ENCODE peak calls at places on chromosomes 13 and 19, in five cellular contexts. M is IMR-90, O is HepG2, R is A549, D is H1. E is an unnamed sample.

GRCh38 chr13:55517312-55517711 is 1623.4 kb upstream of the PRR20A start:
- DNase-seq in M (no peak), O (no peak), R (no peak), D (no peak), E (no peak)

GRCh38 chr19:3368848-3369336 is 2.5 kb downstream of the NFIC start:
- DNase-seq in M (peak; percentile 44), O (no peak), R (no peak), D (no peak), E (no peak)

GRCh38 chr19:45423033-45423588 is 606 bp downstream of the ERCC1 start:
- DNase-seq in M (no peak), O (no peak), R (no peak), D (no peak), E (no peak)

GRCh38 chr13:22812793-22813192 is 368.0 kb upstream of the SGCG start:
- DNase-seq in M (no peak), O (no peak), R (peak; percentile 10), D (no peak), E (no peak)

GRCh38 chr19:57363734-57364181 is 407 bp downstream of the TRAPPC2B start:
- DNase-seq in M (peak; percentile 12), O (peak; percentile 16), R (no peak), D (no peak), E (no peak)

GRCh38 chr13:79901336-79901735 is 420.4 kb downstream of the NDFIP2 start:
- DNase-seq in M (peak; percentile 13), O (no peak), R (no peak), D (no peak), E (no peak)

GRCh38 chr19:48636859-48637448 is at the start of gene DBP:
- DNase-seq in M (no peak), O (no peak), R (peak; percentile 79), D (no peak), E (no peak)

GRCh38 chr13:54150851-54151250 is 1122.2 kb downstream of the OLFM4 start:
- DNase-seq in M (no peak), O (no peak), R (no peak), D (no peak), E (no peak)

GRCh38 chr19:45999653-46000121 is 4.4 kb downstream of the CCDC61 start:
- DNase-seq in M (peak; percentile 43), O (no peak), R (peak; percentile 45), D (no peak), E (no peak)

GRCh38 chr13:25179810-25180437 is 7.8 kb upstream of the AMER2 start:
- DNase-seq in M (no peak), O (no peak), R (no peak), D (no peak), E (no peak)

GRCh38 chr13:100019780-100020356 is 38.3 kb downstream of the ZIC2 start:
- DNase-seq in M (no peak), O (peak; percentile 48), R (no peak), D (no peak), E (no peak)

GRCh38 chr13:50124536-50125305 is 109.5 kb downstream of the KCNRG start:
- DNase-seq in M (peak; percentile 56), O (peak; percentile 33), R (peak; percentile 54), D (no peak), E (no peak)

GRCh38 chr13:41608779-41609178 is 151.4 kb downstream of the RGCC start:
- DNase-seq in M (peak; percentile 70), O (no peak), R (no peak), D (no peak), E (no peak)

GRCh38 chr19:1164684-1165531 is 9.2 kb downstream of the SBNO2 start:
- DNase-seq in M (no peak), O (no peak), R (no peak), D (no peak), E (no peak)

GRCh38 chr13:110323172-110323851 is 16.2 kb downstream of the COL4A2 start:
- DNase-seq in M (peak; percentile 96), O (no peak), R (peak; percentile 61), D (no peak), E (no peak)

GRCh38 chr13:113936166-113936565 is 37.7 kb downstream of the C13orf46 start:
- DNase-seq in M (no peak), O (no peak), R (no peak), D (no peak), E (no peak)

GRCh38 chr19:3670258-3670795 is 29.9 kb downstream of the PIP5K1C start:
- DNase-seq in M (peak; percentile 84), O (no peak), R (peak; percentile 77), D (no peak), E (no peak)

GRCh38 chr13:112455476-112456059 is 79.4 kb downstream of the SPACA7 start:
- DNase-seq in M (no peak), O (no peak), R (no peak), D (no peak), E (no peak)

GRCh38 chr19:15159251-15159650 is 41.5 kb downstream of the NOTCH3 start:
- DNase-seq in M (peak; percentile 33), O (no peak), R (peak; percentile 17), D (no peak), E (no peak)

GRCh38 chr13:72170571-72170970 is 303.6 kb upstream of the DACH1 start:
- DNase-seq in M (no peak), O (no peak), R (no peak), D (no peak), E (no peak)

GRCh38 chr13:22298530-22298929 is 627.7 kb downstream of the FGF9 start:
- DNase-seq in M (no peak), O (no peak), R (no peak), D (no peak), E (no peak)

GRCh38 chr13:64723735-64724134 is 2506.4 kb downstream of the PCDH9 start:
- DNase-seq in M (peak; percentile 94), O (peak; percentile 62), R (peak; percentile 90), D (peak; percentile 10), E (no peak)

GRCh38 chr19:45358213-45358792 is 12.1 kb downstream of the ERCC2 start:
- DNase-seq in M (no peak), O (no peak), R (no peak), D (no peak), E (no peak)

GRCh38 chr13:114025432-114026127 is 51.7 kb upstream of the C13orf46 start:
- DNase-seq in M (peak; percentile 78), O (no peak), R (no peak), D (no peak), E (no peak)

GRCh38 chr19:16365300-16365996 is 40.8 kb downstream of the KLF2 start:
- DNase-seq in M (no peak), O (no peak), R (no peak), D (no peak), E (no peak)

GRCh38 chr19:16366433-16367268 is 42.0 kb downstream of the KLF2 start:
- DNase-seq in M (no peak), O (no peak), R (no peak), D (no peak), E (peak; percentile 69)

GRCh38 chr19:16368385-16369305 is 44.0 kb downstream of the KLF2 start:
- DNase-seq in M (no peak), O (peak; percentile 18), R (no peak), D (no peak), E (no peak)

GRCh38 chr19:16366056-16366432 is 41.4 kb downstream of the KLF2 start:
- DNase-seq in M (no peak), O (no peak), R (no peak), D (no peak), E (no peak)

DNA sequence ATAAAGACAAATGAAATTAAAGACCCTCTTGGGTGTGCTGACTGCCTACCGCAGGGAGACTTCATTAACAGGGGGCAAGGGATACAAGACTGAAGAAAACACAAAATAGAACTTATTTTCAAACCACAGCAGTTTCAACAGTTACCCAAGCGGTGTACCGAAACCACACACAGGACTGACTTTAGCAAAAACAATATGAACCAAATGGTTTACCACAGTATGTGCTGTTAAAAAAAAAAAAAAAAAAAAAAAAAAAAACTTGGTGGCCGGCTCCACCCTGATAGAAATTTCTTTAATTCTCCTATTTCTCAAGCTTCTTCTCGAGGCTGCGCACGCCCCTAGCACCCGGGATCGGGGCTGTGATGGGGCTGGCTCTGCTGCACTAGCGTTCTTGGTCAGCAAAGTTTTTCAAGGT is 42.6 kb downstream of the KLF2 start:
- DNase-seq in M (no peak), O (no peak), R (no peak), D (no peak), E (peak; percentile 90)
- TF ChIP-seq CEBPB in M (no peak), O (no peak), R (no peak), D (no peak), E (no peak)

GRCh38 chr19:6088677-6089063 is 21.6 kb downstream of the RFX2 start:
- DNase-seq in M (peak; percentile 49), O (no peak), R (no peak), D (no peak), E (no peak)

GRCh38 chr19:6086081-6086858 is 24.0 kb downstream of the RFX2 start:
- DNase-seq in M (peak; percentile 71), O (no peak), R (no peak), D (no peak), E (no peak)

GRCh38 chr19:6090634-6091033 is 19.7 kb downstream of the RFX2 start:
- DNase-seq in M (no peak), O (no peak), R (no peak), D (no peak), E (no peak)

GRCh38 chr19:6084821-6085220 is 25.5 kb downstream of the RFX2 start:
- DNase-seq in M (no peak), O (no peak), R (no peak), D (no peak), E (no peak)

DNA sequence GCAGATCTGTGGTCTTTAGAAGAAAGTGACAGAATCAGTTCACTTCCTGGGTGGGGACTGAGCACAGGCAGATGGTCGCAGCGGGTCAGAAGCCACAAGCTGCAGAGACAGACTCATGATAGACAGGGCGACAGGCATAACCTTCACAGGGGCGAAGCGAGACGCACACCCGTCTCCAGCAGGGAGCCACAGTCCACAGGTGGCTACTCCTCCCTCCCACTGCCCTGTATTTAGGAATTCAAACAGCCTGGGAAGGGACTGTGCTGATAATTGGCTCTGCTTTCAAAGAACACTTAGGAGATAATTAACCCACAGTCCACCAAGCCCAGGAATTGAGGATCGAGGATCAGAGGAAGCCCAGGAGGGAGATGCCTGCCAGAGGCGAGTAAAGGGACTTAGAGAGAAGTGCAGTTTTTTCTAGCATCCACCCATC is 23.2 kb downstream of the RFX2 start:
- DNase-seq in M (no peak), O (peak; percentile 75), R (no peak), D (no peak), E (peak; percentile 40)
- TF ChIP-seq CEBPB in M (no peak), O (no peak), R (no peak), D (no peak), E (no peak)

DNA sequence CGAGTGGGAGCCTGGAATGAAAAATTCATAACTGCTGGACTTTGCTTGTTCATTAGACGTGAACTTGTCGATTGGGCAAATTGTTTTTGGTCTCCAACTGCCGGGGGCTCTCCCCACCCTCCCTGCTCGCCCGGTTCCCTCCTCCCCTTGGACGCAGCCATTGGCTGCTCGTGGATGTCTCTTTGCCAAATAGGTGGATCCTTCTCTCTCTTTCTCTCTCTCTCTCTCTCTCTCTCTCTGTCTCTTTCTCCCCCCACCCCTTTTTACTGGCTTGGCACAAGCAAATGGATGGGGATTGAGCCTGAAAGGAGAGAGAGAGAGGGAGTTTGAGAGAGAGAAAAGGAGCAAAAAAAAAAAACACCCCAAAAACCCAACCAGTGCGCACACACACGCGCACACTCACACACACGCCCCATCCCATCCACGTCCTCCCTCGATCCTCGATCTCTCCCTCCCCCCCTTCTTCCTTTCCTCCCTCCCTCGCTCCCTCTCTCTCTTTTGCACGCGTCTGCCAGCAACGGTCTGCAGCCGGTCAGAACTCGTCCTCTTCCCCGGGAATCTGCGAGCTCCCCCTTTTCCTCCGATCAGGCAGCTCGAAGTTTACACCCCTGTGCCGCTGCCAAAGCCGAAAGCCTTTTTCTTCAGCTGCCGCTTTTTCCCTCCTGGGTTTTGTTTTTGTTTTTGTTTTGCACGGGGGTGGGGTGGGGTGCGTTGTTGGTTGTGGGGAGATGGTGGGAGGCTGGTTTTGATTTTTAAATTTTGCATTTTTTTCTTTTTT is 27.8 kb downstream of the NFIX start:
- DNase-seq in M (peak; percentile 95), O (peak; percentile 79), R (no peak), D (no peak), E (no peak)
- TF ChIP-seq CEBPB in M (peak; percentile 7), O (no peak), R (no peak), D (no peak), E (no peak)

GRCh38 chr13:81048026-81048461 is 707.1 kb upstream of the SPRY2 start:
- DNase-seq in M (no peak), O (no peak), R (no peak), D (no peak), E (peak; percentile 21)
- TF ChIP-seq CEBPB in M (no peak), O (no peak), R (no peak), D (no peak), E (no peak)

E was measured in GM12878.